ENCODE peak calls at places on chromosomes 11 and 22, in six cellular contexts. E is astrocyte; P is CD8-positive, alpha-beta memory T cell; H is naive thymus-derived CD4-positive, alpha-beta T cell; U is endodermal cell; B is fibroblast of lung. G is an unnamed sample.
A peak's percentile ranks its signal among the peaks of the same experiment; 100 is the strongest.

GRCh38 chr11:118052581-118053206 is 24.2 kb upstream of the TMPRSS4 start:
- DNase-seq in H (no peak), B (no peak), E (no peak), U (no peak), P (no peak), G (no peak)

GRCh38 chr11:25566298-25567200 is 765.4 kb upstream of the ANO3 start:
- DNase-seq in H (no peak), E (peak; percentile 25), U (no peak), P (no peak), B (peak; percentile 60), G (peak; percentile 5)

GRCh38 chr11:82996966-82997606 is 74.6 kb downstream of the RAB30 start:
- DNase-seq in B (no peak), P (no peak), H (no peak), U (no peak), E (peak; percentile 53), G (peak; percentile 80)

GRCh38 chr11:123536690-123537437 is 106.8 kb downstream of the GRAMD1B start:
- DNase-seq in P (no peak), B (no peak), U (no peak), H (no peak), E (no peak), G (no peak)

GRCh38 chr11:12441081-12441801 is 63.9 kb downstream of the PARVA start:
- DNase-seq in H (no peak), P (no peak), U (no peak), B (peak; percentile 63), E (peak; percentile 69), G (peak; percentile 18)

GRCh38 chr22:49492308-49492707 is 335.4 kb downstream of the BRD1 start:
- DNase-seq in E (no peak), B (no peak), H (no peak), U (no peak), P (no peak), G (no peak)

GRCh38 chr11:118841469-118842222 is 42.0 kb upstream of the CXCR5 start:
- DNase-seq in U (no peak), P (peak; percentile 26), B (no peak), H (no peak), E (no peak), G (no peak)

GRCh38 chr11:69354545-69354897 is 60.6 kb downstream of the MYEOV start:
- DNase-seq in H (no peak), P (no peak), U (no peak), E (no peak), B (no peak), G (no peak)

GRCh38 chr22:50016988-50017700 is 4.6 kb upstream of the IL17REL start:
- DNase-seq in B (no peak), P (no peak), E (peak; percentile 9), U (peak; percentile 39), H (no peak), G (peak; percentile 27)

GRCh38 chr11:11073996-11074395 is 216.1 kb upstream of the ZBED5 start:
- DNase-seq in U (no peak), P (no peak), H (no peak), B (no peak), E (no peak), G (no peak)

GRCh38 chr11:18853086-18853720 is 61.6 kb upstream of the PTPN5 start:
- DNase-seq in U (peak; percentile 75), H (no peak), E (peak; percentile 10), B (peak; percentile 23), P (no peak), G (peak; percentile 60)

GRCh38 chr22:45553333-45554039 is 50.8 kb downstream of the FBLN1 start:
- DNase-seq in B (peak; percentile 97), P (peak; percentile 24), H (peak; percentile 19), E (peak; percentile 84), U (peak; percentile 94), G (peak; percentile 72)

GRCh38 chr11:62664405-62665074 is 470 bp downstream of the C11orf98 start:
- DNase-seq in E (peak; percentile 53), P (peak; percentile 47), U (peak; percentile 88), H (no peak), B (no peak), G (peak; percentile 63)

GRCh38 chr11:62835336-62835735 is 2.7 kb upstream of the TEX54 start:
- DNase-seq in H (no peak), E (no peak), U (no peak), P (no peak), B (no peak), G (no peak)

GRCh38 chr22:32520612-32521011 is 46.0 kb downstream of the FBXO7 start:
- DNase-seq in P (no peak), U (no peak), H (no peak), B (no peak), E (no peak), G (no peak)

GRCh38 chr11:4551346-4551979 is 6.5 kb downstream of the OR52M1 start:
- DNase-seq in H (no peak), B (no peak), E (no peak), U (peak; percentile 50), P (no peak), G (peak; percentile 15)

GRCh38 chr11:122186439-122187080 is 70.5 kb upstream of the BLID start:
- DNase-seq in H (no peak), U (no peak), B (peak; percentile 100), E (peak; percentile 98), P (no peak), G (peak; percentile 99)
- H3K36me3 ChIP-seq in H (no peaks in the 10 kb centered on the region), U (no peaks in the 10 kb centered on the region), B (no peaks in the 10 kb centered on the region), E (peaks cover 12% of the 10 kb centered on the region), P (no peaks in the 10 kb centered on the region), G (no peaks in the 10 kb centered on the region)

GRCh38 chr11:132604446-132604845 is 927.9 kb downstream of the OPCML start:
- DNase-seq in P (no peak), U (no peak), E (peak; percentile 84), H (no peak), B (peak; percentile 39), G (no peak)

GRCh38 chr11:132605794-132606570 is 926.3 kb downstream of the OPCML start:
- DNase-seq in B (no peak), U (no peak), H (no peak), P (no peak), E (peak; percentile 10), G (no peak)

GRCh38 chr11:132607575-132607974 is 924.7 kb downstream of the OPCML start:
- DNase-seq in E (no peak), H (no peak), B (no peak), U (no peak), P (no peak), G (no peak)

GRCh38 chr11:132610791-132611190 is 921.5 kb downstream of the OPCML start:
- DNase-seq in U (no peak), B (no peak), P (no peak), E (peak; percentile 62), H (no peak), G (no peak)

GRCh38 chr11:132610216-132610615 is 922.1 kb downstream of the OPCML start:
- DNase-seq in E (peak; percentile 91), H (no peak), U (no peak), B (peak; percentile 87), P (no peak), G (no peak)
- H3K4me3 ChIP-seq in E (no peak overlapping the region), H (no peak overlapping the region), U (no peak overlapping the region), B (peak overlapping the region; percentile 20), P (no peak overlapping the region), G (no peak overlapping the region)

GRCh38 chr11:6606471-6607189 is 3.1 kb downstream of the ILK start:
- DNase-seq in P (peak; percentile 38), H (no peak), B (peak; percentile 93), U (peak; percentile 98), E (peak; percentile 91), G (peak; percentile 86)
- H3K36me3 ChIP-seq in P (peaks cover 40% of the 10 kb centered on the region), H (peaks cover 43% of the 10 kb centered on the region), B (peaks cover 26% of the 10 kb centered on the region), U (peaks cover 45% of the 10 kb centered on the region), E (peaks cover 39% of the 10 kb centered on the region), G (peaks cover 22% of the 10 kb centered on the region)

GRCh38 chr22:43534916-43535315 is 123.1 kb downstream of the MPPED1 start:
- DNase-seq in U (no peak), H (no peak), P (no peak), E (no peak), B (no peak), G (no peak)

GRCh38 chr22:43537019-43537585 is 125.3 kb downstream of the MPPED1 start:
- DNase-seq in U (no peak), E (no peak), B (no peak), H (no peak), P (no peak), G (no peak)

GRCh38 chr22:43535741-43536140 is 123.9 kb downstream of the MPPED1 start:
- DNase-seq in P (no peak), B (no peak), U (no peak), E (no peak), H (no peak), G (peak; percentile 95)

GRCh38 chr22:43533656-43534428 is 122.0 kb downstream of the MPPED1 start:
- DNase-seq in B (no peak), H (no peak), U (no peak), E (no peak), P (no peak), G (no peak)

DNA sequence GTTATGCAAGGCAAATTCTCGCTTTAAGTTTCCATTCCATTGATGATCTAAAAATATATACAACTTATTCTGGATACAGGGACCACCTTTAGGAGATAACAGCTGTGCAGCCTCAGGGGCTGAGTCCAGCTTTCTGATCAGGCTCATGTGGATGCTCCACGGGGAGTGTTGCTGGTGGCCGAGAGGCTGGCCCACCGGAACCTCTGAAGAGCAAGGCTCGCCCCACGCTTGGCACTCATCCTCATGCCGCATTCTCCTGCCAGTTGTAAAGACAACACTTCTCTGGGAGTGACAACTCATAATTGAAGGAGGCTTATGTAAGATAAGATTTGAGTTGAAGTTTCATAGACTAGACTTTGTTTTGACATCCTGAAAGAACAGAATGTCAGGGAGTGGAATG is 123.5 kb downstream of the MPPED1 start:
- DNase-seq in B (no peak), H (no peak), P (no peak), U (no peak), E (no peak), G (no peak)
- H3K4me3 ChIP-seq in B (no peak overlapping the region), H (no peak overlapping the region), P (no peak overlapping the region), U (no peak overlapping the region), E (no peak overlapping the region), G (no peak overlapping the region)

DNA sequence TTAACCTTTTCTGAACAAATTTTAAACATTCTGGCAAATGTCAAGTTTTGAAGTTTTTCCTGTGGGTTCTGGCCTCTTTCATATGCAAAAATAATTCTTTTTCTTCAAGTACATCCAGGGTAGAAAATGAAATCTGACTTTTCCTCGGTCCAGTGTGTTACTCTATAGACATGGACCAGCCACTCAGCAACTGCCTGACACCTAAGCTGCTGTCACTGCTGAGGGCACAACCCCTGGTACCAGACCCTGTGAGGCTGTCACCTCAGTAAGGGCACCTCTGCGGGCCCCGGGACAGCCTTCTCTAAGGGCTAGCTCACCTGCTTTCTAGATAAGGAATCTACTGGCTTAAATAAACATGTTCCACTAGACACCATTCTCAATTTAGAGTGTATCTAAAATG is 33.8 kb downstream of the PPIL2 start:
- DNase-seq in E (no peak), B (no peak), H (no peak), U (no peak), P (no peak), G (no peak)
- H3K36me3 ChIP-seq in E (peaks cover 6% of the 10 kb centered on the region), B (peaks cover 12% of the 10 kb centered on the region), H (peaks cover 36% of the 10 kb centered on the region), U (peaks cover 25% of the 10 kb centered on the region), P (peaks cover 34% of the 10 kb centered on the region), G (peaks cover 19% of the 10 kb centered on the region)

GRCh38 chr11:133816146-133816545 is 29.2 kb downstream of the SPATA19 start:
- DNase-seq in E (no peak), H (no peak), U (no peak), B (no peak), P (no peak), G (no peak)
- H3K4me3 ChIP-seq in E (no peak overlapping the region), H (no peak overlapping the region), U (no peak overlapping the region), B (no peak overlapping the region), P (no peak overlapping the region), G (no peak overlapping the region)

DNA sequence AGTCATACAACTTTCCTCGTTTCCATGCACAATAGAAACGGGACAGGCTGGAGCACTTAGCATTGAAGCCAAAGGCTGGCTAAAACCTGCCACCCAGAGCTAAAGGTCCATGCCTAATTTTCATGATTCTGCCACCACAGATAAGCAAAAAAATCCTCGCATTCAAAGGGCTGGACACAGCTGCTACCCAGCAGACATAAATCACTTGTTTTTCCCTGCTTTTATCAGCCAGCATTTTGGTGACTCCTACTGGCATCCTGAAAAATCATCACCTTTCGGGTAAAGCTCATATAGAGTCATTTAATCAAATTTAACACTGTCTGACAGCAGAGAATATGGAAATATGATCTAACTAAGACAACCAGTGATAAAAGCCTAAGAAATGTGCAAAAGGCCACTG is 37.9 kb downstream of the ALG9 start:
- DNase-seq in E (no peak), P (no peak), U (no peak), B (no peak), H (no peak), G (no peak)
- H3K36me3 ChIP-seq in E (peaks cover 13% of the 10 kb centered on the region), P (peaks cover 7% of the 10 kb centered on the region), U (peaks cover 33% of the 10 kb centered on the region), B (peaks cover 7% of the 10 kb centered on the region), H (peaks cover 49% of the 10 kb centered on the region), G (peaks cover 1% of the 10 kb centered on the region)

G was measured in bronchial epithelial cell.